ENCODE peak calls at places on chromosomes 13 and 19, in four cellular contexts. E is SK-N-SH, D is H1, F is GM12878. K is an unnamed sample.

GRCh38 chr19:40262422-40262821 is 22.7 kb downstream of the AKT2 start:
- DNase-seq in D (no peak), E (no peak), F (no peak), K (no peak)

GRCh38 chr13:92272177-92272576 is 873.8 kb downstream of the GPC5 start:
- DNase-seq in F (no peak), D (no peak), E (no peak), K (no peak)

GRCh38 chr19:38285567-38285966 is 18.5 kb upstream of the C19orf33 start:
- DNase-seq in D (no peak), E (no peak), F (no peak), K (no peak)

GRCh38 chr13:110559429-110559943 is 2.0 kb downstream of the RAB20 start:
- DNase-seq in D (no peak), F (no peak), E (no peak), K (no peak)

GRCh38 chr13:77507931-77508776 is 27.4 kb upstream of the SCEL start:
- DNase-seq in E (no peak), F (no peak), D (no peak), K (no peak)

GRCh38 chr19:29375429-29376093 is 150.2 kb upstream of the VSTM2B start:
- DNase-seq in D (peak), F (no peak), E (no peak), K (no peak)

GRCh38 chr19:49838816-49839588 is 12.0 kb upstream of the PTOV1 start:
- DNase-seq in D (no peak), E (no peak), F (no peak), K (no peak)

GRCh38 chr19:35773020-35773809 is 2.1 kb upstream of the ARHGAP33 start:
- DNase-seq in D (no peak), F (no peak), E (no peak), K (no peak)

GRCh38 chr13:32426191-32426980 is 1.5 kb downstream of the N4BP2L1 start:
- DNase-seq in F (peak), E (no peak), D (no peak), K (no peak)

GRCh38 chr13:107665926-107666458 is 549.3 kb downstream of the LIG4 start:
- DNase-seq in E (no peak), D (no peak), F (no peak), K (no peak)

GRCh38 chr19:41089955-41090354 is 1.7 kb downstream of the CYP2A13 start:
- DNase-seq in E (no peak), D (peak), F (no peak), K (no peak)

GRCh38 chr13:38824342-38824741 is 137.5 kb downstream of the FREM2 start:
- DNase-seq in D (no peak), E (no peak), F (peak), K (no peak)
- TF ChIP-seq GABPA in D (no peak), E (no peak), F (no peak), K (no peak)

DNA sequence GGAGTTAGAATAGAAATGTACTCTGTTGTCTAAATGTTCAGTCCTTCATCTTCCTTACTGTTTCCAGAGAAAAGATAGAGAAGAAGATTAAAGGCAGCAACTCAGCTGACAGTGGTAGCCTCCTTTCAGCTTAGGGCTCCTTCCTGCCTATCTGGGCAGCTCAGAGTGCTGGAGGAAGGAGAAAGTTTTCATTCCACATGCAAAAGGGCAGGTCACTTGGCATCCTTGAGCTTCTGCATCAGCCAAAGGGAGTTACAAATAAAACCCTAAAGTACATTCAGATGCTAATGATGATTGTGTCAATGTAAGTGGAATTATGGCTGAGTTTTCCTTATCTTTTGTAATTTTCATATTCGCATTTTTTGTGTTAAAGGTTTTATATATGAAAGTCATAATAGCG is 58.9 kb downstream of the ESD start:
- DNase-seq in E (no peak), F (no peak), D (no peak), K (no peak)
- TF ChIP-seq JUND in E (no peak), F (no peak), D (no peak), K (no peak)

GRCh38 chr13:24218320-24218719 is 57.8 kb downstream of the SPATA13 start:
- DNase-seq in D (no peak), E (no peak), F (no peak), K (no peak)

GRCh38 chr13:24217601-24218281 is 57.2 kb downstream of the SPATA13 start:
- DNase-seq in F (no peak), E (no peak), D (no peak), K (peak)

GRCh38 chr13:24220086-24220703 is 59.7 kb downstream of the SPATA13 start:
- DNase-seq in F (no peak), E (peak), D (no peak), K (peak)

GRCh38 chr13:24221007-24221406 is 60.5 kb downstream of the SPATA13 start:
- DNase-seq in E (no peak), D (no peak), F (no peak), K (peak)

GRCh38 chr13:24218977-24219376 is 58.5 kb downstream of the SPATA13 start:
- DNase-seq in D (no peak), F (no peak), E (no peak), K (no peak)
- TF ChIP-seq GABPA in D (no peak), F (no peak), E (no peak), K (no peak)

GRCh38 chr13:45143346-45143751 is 23.0 kb downstream of the GTF2F2 start:
- DNase-seq in F (no peak), E (no peak), D (no peak), K (no peak)
- TF ChIP-seq JUND in F (no peak), E (no peak), D (no peak), K (no peak)

GRCh38 chr13:83449666-83450395 is 432.4 kb downstream of the SLITRK1 start:
- DNase-seq in F (no peak), D (no peak), E (no peak), K (no peak)

GRCh38 chr13:83450586-83450985 is 431.7 kb downstream of the SLITRK1 start:
- DNase-seq in F (no peak), D (no peak), E (no peak), K (no peak)

GRCh38 chr13:83453723-83454122 is 428.6 kb downstream of the SLITRK1 start:
- DNase-seq in E (no peak), F (no peak), D (no peak), K (no peak)

GRCh38 chr13:83453300-83453699 is 429.0 kb downstream of the SLITRK1 start:
- DNase-seq in E (no peak), D (no peak), F (no peak), K (no peak)

GRCh38 chr13:83452292-83452950 is 429.9 kb downstream of the SLITRK1 start:
- DNase-seq in F (no peak), E (no peak), D (no peak), K (no peak)
- TF ChIP-seq GABPA in F (no peak), E (no peak), D (no peak), K (no peak)

GRCh38 chr19:17020380-17020779 is 6.2 kb downstream of the CPAMD8 start:
- DNase-seq in E (no peak), F (no peak), D (no peak), K (no peak)

GRCh38 chr19:17023805-17024204 is 2.8 kb downstream of the CPAMD8 start:
- DNase-seq in D (no peak), E (no peak), F (no peak), K (no peak)

GRCh38 chr19:17020823-17021222 is 5.8 kb downstream of the CPAMD8 start:
- DNase-seq in E (no peak), D (no peak), F (no peak), K (no peak)

GRCh38 chr19:17021328-17021727 is 5.3 kb downstream of the CPAMD8 start:
- DNase-seq in F (no peak), E (no peak), D (no peak), K (no peak)

GRCh38 chr19:17021793-17022590 is 4.6 kb downstream of the CPAMD8 start:
- DNase-seq in F (no peak), E (no peak), D (no peak), K (peak)
- TF ChIP-seq JUND in F (no peak), E (no peak), D (no peak), K (no peak)

DNA sequence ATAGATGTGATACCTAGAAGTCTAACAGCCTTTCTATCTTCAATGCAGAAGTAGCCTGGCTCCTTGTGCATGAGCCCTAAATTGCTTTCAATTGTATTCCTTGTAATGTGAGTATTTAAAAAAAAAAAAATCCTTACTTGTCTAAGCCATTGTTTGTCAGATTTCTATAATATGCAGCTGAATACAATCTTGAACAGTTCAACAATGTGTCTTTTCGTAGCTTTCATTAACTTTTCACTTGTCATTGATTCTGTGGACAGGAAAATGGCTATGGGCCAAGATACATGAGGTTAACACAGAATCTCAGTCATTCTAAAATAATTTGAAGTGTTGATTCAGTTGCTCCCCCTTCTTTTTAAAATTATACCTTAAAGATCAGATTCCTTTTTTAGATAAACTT is 395.8 kb upstream of the KLF12 start:
- DNase-seq in D (no peak), F (no peak), E (no peak), K (no peak)
- TF ChIP-seq GABPA in D (no peak), F (no peak), E (no peak), K (no peak)

GRCh38 chr19:47310819-47311218 is 1.2 kb downstream of the C5AR1 start:
- DNase-seq in E (peak), D (no peak), F (no peak), K (peak)

GRCh38 chr19:47310323-47310722 is 662 bp downstream of the C5AR1 start:
- DNase-seq in F (no peak), E (no peak), D (no peak), K (no peak)

GRCh38 chr19:47309038-47309437 is 623 bp upstream of the C5AR1 start:
- DNase-seq in E (no peak), D (no peak), F (no peak), K (no peak)

GRCh38 chr19:47312366-47313006 is 2.8 kb downstream of the C5AR1 start:
- DNase-seq in F (no peak), E (no peak), D (no peak), K (no peak)

GRCh38 chr19:47309608-47310007 is at the start of gene C5AR1:
- DNase-seq in F (no peak), D (no peak), E (no peak), K (no peak)
- TF ChIP-seq JUND in F (no peak), D (no peak), E (no peak), K (no peak)

GRCh38 chr13:50126378-50127016 is 111.3 kb downstream of the KCNRG start:
- DNase-seq in D (no peak), F (no peak), E (no peak), K (peak)

GRCh38 chr13:50128406-50129048 is 113.3 kb downstream of the KCNRG start:
- DNase-seq in E (no peak), F (no peak), D (no peak), K (no peak)

GRCh38 chr13:50125556-50126377 is 110.5 kb downstream of the KCNRG start:
- DNase-seq in F (no peak), E (peak), D (peak), K (peak)

GRCh38 chr13:50127726-50128291 is 112.6 kb downstream of the KCNRG start:
- DNase-seq in F (no peak), D (peak), E (no peak), K (no peak)

GRCh38 chr13:50127017-50127725 is 111.9 kb downstream of the KCNRG start:
- DNase-seq in D (peak), F (no peak), E (no peak), K (no peak)
- TF ChIP-seq GABPA in D (no peak), F (no peak), E (no peak), K (no peak)

GRCh38 chr19:45215391-45216191 is 29.6 kb downstream of the EXOC3L2 start:
- DNase-seq in D (peak), F (no peak), E (peak), K (no peak)

GRCh38 chr19:45216677-45217076 is 28.5 kb downstream of the EXOC3L2 start:
- DNase-seq in E (no peak), F (no peak), D (no peak), K (no peak)

GRCh38 chr19:45213031-45213430 is 32.2 kb downstream of the EXOC3L2 start:
- DNase-seq in D (no peak), E (peak), F (no peak), K (no peak)

GRCh38 chr19:45217193-45217956 is 27.8 kb downstream of the EXOC3L2 start:
- DNase-seq in E (peak), F (no peak), D (peak), K (no peak)

GRCh38 chr19:45211751-45212381 is 33.3 kb downstream of the BLOC1S3 start:
- DNase-seq in E (peak), F (no peak), D (no peak), K (no peak)
- TF ChIP-seq JUND in E (no peak), F (no peak), D (no peak), K (no peak)